ENCODE peak calls at places on chromosomes 2 and 18, in six cellular contexts. R is stimulated activated CD8-positive, alpha-beta memory T cell treated with anti-CD3 and anti-CD28 coated beads, Interleukin-15, amount 100 ng/mL, for 1 hour; C is KBM-7; J is adrenal gland; L is G401; Z is thyroid gland. S is an unnamed sample.

GRCh38 chr2:48971801-48972200 is 182.5 kb downstream of the FSHR start:
- DNase-seq in Z (no peak), C (no peak), R (no peak), J (no peak), L (no peak), S (no peak)

GRCh38 chr2:3608373-3609278 is 13.7 kb downstream of the COLEC11 start:
- DNase-seq in J (no peak), Z (no peak), R (no peak), L (no peak), C (no peak), S (no peak)

GRCh38 chr2:235230809-235231601 is 262.8 kb upstream of the AGAP1 start:
- DNase-seq in R (no peak), C (no peak), L (no peak), J (no peak), Z (no peak), S (no peak)

GRCh38 chr2:234590076-234590475 is 93.2 kb upstream of the ARL4C start:
- DNase-seq in Z (no peak), R (no peak), J (no peak), L (no peak), C (no peak), S (no peak)

GRCh38 chr18:25262920-25263319 is 89.0 kb downstream of the ZNF521 start:
- DNase-seq in Z (no peak), C (no peak), R (no peak), J (no peak), L (no peak), S (no peak)

GRCh38 chr2:191013876-191014652 is at the start of gene STAT1:
- DNase-seq in Z (peak), R (peak), C (peak), L (peak), J (peak), S (peak)

GRCh38 chr2:159202568-159203071 is 83.9 kb downstream of the WDSUB1 start:
- DNase-seq in Z (no peak), C (no peak), R (no peak), L (no peak), J (peak), S (peak)

GRCh38 chr18:56470679-56471345 is 167.6 kb downstream of the TXNL1 start:
- DNase-seq in Z (no peak), R (no peak), C (no peak), J (no peak), L (no peak), S (no peak)

S was measured in body of pancreas.